ENCODE peak calls at places on chromosomes 3 and 15, in four cellular contexts. A is NCI-H2081 treated with DMSO at 0.1 percent for 48 hours, Z is gastrocnemius medialis, B is bronchial epithelial cell. D is an unnamed sample.

GRCh38 chr15:77804210-77804609 is 171.5 kb upstream of the LINGO1 start:
- DNase-seq in A (no peak), Z (no peak), B (no peak), D (peak; percentile 52)

GRCh38 chr3:61679103-61679502 is 117.7 kb downstream of the PTPRG start:
- DNase-seq in A (no peak), Z (no peak), B (no peak), D (no peak)

GRCh38 chr3:148723591-148723990 is 25.9 kb downstream of the AGTR1 start:
- DNase-seq in A (no peak), Z (no peak), B (peak; percentile 21), D (no peak)

GRCh38 chr3:177530908-177531307 is 333.6 kb upstream of the TBL1XR1 start:
- DNase-seq in A (no peak), Z (no peak), B (no peak), D (no peak)

GRCh38 chr3:133487920-133488540 is 85.5 kb upstream of the CDV3 start:
- DNase-seq in A (no peak), Z (no peak), B (peak; percentile 30), D (no peak)

GRCh38 chr3:69985266-69985665 is 14.3 kb upstream of the SAMMSON start:
- DNase-seq in A (no peak), Z (no peak), B (peak; percentile 4), D (no peak)

GRCh38 chr3:142624725-142625440 is 28.7 kb downstream of the PLS1 start:
- DNase-seq in A (no peak), Z (no peak), B (peak; percentile 25), D (no peak)

GRCh38 chr15:86066174-86066829 is 13.4 kb upstream of the AGBL1 start:
- DNase-seq in A (no peak), Z (peak; percentile 18), B (no peak), D (no peak)

GRCh38 chr3:151107177-151107576 is 21.7 kb downstream of the MED12L start:
- DNase-seq in A (no peak), Z (no peak), B (no peak), D (no peak)

D was measured in thyroid gland.